ENCODE peak calls at places on chromosomes 12 and 14, in four cellular contexts. One of them, this sample, is unnamed.

GRCh38 chr14:103201801-103202200 is 78.5 kb downstream of the TNFAIP2 start:
- DNase-seq in hepatocyte: no peak
- DNase-seq in fibroblast of villous mesenchyme: no peak
- DNase-seq in effector memory CD4-positive, alpha-beta T cell: no peak
- DNase-seq in this sample: no peak

GRCh38 chr12:91381309-91381804 is 198.7 kb upstream of the DCN start:
- DNase-seq in fibroblast of villous mesenchyme: peak; percentile 89
- DNase-seq in hepatocyte: peak; percentile 84
- DNase-seq in effector memory CD4-positive, alpha-beta T cell: no peak
- DNase-seq in this sample: no peak

GRCh38 chr14:92971601-92972180 is 48.7 kb downstream of the CHGA start:
- DNase-seq in hepatocyte: no peak
- DNase-seq in effector memory CD4-positive, alpha-beta T cell: no peak
- DNase-seq in fibroblast of villous mesenchyme: no peak
- DNase-seq in this sample: no peak

GRCh38 chr12:127162902-127163301 is 1104.1 kb upstream of the TMEM132C start:
- DNase-seq in effector memory CD4-positive, alpha-beta T cell: no peak
- DNase-seq in hepatocyte: peak; percentile 41
- DNase-seq in fibroblast of villous mesenchyme: peak; percentile 45
- DNase-seq in this sample: no peak

GRCh38 chr14:73723411-73723798 is 9.2 kb upstream of the PNMA1 start:
- DNase-seq in fibroblast of villous mesenchyme: peak; percentile 65
- DNase-seq in effector memory CD4-positive, alpha-beta T cell: no peak
- DNase-seq in hepatocyte: no peak
- DNase-seq in this sample: no peak

GRCh38 chr14:58749066-58749669 is 111.4 kb downstream of the DACT1 start:
- DNase-seq in hepatocyte: peak; percentile 66
- DNase-seq in fibroblast of villous mesenchyme: peak; percentile 99
- DNase-seq in effector memory CD4-positive, alpha-beta T cell: no peak
- DNase-seq in this sample: no peak

GRCh38 chr14:103618999-103619398 is 10.0 kb upstream of the KLC1 start:
- DNase-seq in fibroblast of villous mesenchyme: no peak
- DNase-seq in effector memory CD4-positive, alpha-beta T cell: no peak
- DNase-seq in hepatocyte: no peak
- DNase-seq in this sample: no peak

GRCh38 chr14:87084908-87085307 is 908.1 kb downstream of the GALC start:
- DNase-seq in fibroblast of villous mesenchyme: no peak
- DNase-seq in effector memory CD4-positive, alpha-beta T cell: no peak
- DNase-seq in hepatocyte: no peak
- DNase-seq in this sample: no peak

GRCh38 chr14:33679025-33679424 is 271.8 kb downstream of the EGLN3 start:
- DNase-seq in hepatocyte: no peak
- DNase-seq in fibroblast of villous mesenchyme: no peak
- DNase-seq in effector memory CD4-positive, alpha-beta T cell: no peak
- DNase-seq in this sample: no peak

GRCh38 chr12:26195250-26195640 is at the start of gene SSPN:
- DNase-seq in fibroblast of villous mesenchyme: peak; percentile 54
- DNase-seq in effector memory CD4-positive, alpha-beta T cell: no peak
- DNase-seq in hepatocyte: peak; percentile 69
- DNase-seq in this sample: peak; percentile 7

GRCh38 chr12:102638777-102639176 is 158.4 kb upstream of the IGF1 start:
- DNase-seq in hepatocyte: no peak
- DNase-seq in effector memory CD4-positive, alpha-beta T cell: no peak
- DNase-seq in fibroblast of villous mesenchyme: peak; percentile 49
- DNase-seq in this sample: no peak

GRCh38 chr12:109458086-109458485 is 19.0 kb downstream of the KCTD10 start:
- DNase-seq in fibroblast of villous mesenchyme: peak; percentile 61
- DNase-seq in hepatocyte: no peak
- DNase-seq in effector memory CD4-positive, alpha-beta T cell: no peak
- DNase-seq in this sample: no peak

GRCh38 chr12:55850893-55851292 is 8.2 kb upstream of the MMP19 start:
- DNase-seq in effector memory CD4-positive, alpha-beta T cell: no peak
- DNase-seq in fibroblast of villous mesenchyme: peak; percentile 33
- DNase-seq in hepatocyte: no peak
- DNase-seq in this sample: no peak

GRCh38 chr12:109581856-109582255 is 8.3 kb downstream of the MVK start:
- DNase-seq in hepatocyte: no peak
- DNase-seq in fibroblast of villous mesenchyme: peak; percentile 51
- DNase-seq in effector memory CD4-positive, alpha-beta T cell: no peak
- DNase-seq in this sample: no peak

GRCh38 chr14:71121711-71122110 is 214.5 kb downstream of the PCNX1 start:
- DNase-seq in effector memory CD4-positive, alpha-beta T cell: no peak
- DNase-seq in hepatocyte: no peak
- DNase-seq in fibroblast of villous mesenchyme: no peak
- DNase-seq in this sample: no peak

GRCh38 chr12:118420673-118421072 is 44.3 kb downstream of the SUDS3 start:
- DNase-seq in fibroblast of villous mesenchyme: no peak
- DNase-seq in effector memory CD4-positive, alpha-beta T cell: no peak
- DNase-seq in hepatocyte: no peak
- DNase-seq in this sample: no peak
- H3K4me3 ChIP-seq in fibroblast of villous mesenchyme: no peak overlapping the region
- H3K4me3 ChIP-seq in effector memory CD4-positive, alpha-beta T cell: no peak overlapping the region
- H3K4me3 ChIP-seq in hepatocyte: no peak overlapping the region
- H3K4me3 ChIP-seq in this sample: no peak overlapping the region

GRCh38 chr12:124277394-124278222 is 17.3 kb upstream of the RFLNA start:
- DNase-seq in effector memory CD4-positive, alpha-beta T cell: no peak
- DNase-seq in hepatocyte: no peak
- DNase-seq in fibroblast of villous mesenchyme: no peak
- DNase-seq in this sample: no peak
- H3K4me3 ChIP-seq in effector memory CD4-positive, alpha-beta T cell: no peak overlapping the region
- H3K4me3 ChIP-seq in hepatocyte: no peak overlapping the region
- H3K4me3 ChIP-seq in fibroblast of villous mesenchyme: no peak overlapping the region
- H3K4me3 ChIP-seq in this sample: no peak overlapping the region

GRCh38 chr14:64732066-64732465 is 27.8 kb downstream of the PLEKHG3 start:
- DNase-seq in effector memory CD4-positive, alpha-beta T cell: no peak
- DNase-seq in hepatocyte: no peak
- DNase-seq in fibroblast of villous mesenchyme: no peak
- DNase-seq in this sample: no peak
- H3K4me3 ChIP-seq in effector memory CD4-positive, alpha-beta T cell: no peak overlapping the region
- H3K4me3 ChIP-seq in hepatocyte: no peak overlapping the region
- H3K4me3 ChIP-seq in fibroblast of villous mesenchyme: no peak overlapping the region
- H3K4me3 ChIP-seq in this sample: no peak overlapping the region

GRCh38 chr14:32472081-32472480 is 143.0 kb downstream of the AKAP6 start:
- DNase-seq in effector memory CD4-positive, alpha-beta T cell: no peak
- DNase-seq in hepatocyte: no peak
- DNase-seq in fibroblast of villous mesenchyme: no peak
- DNase-seq in this sample: no peak

GRCh38 chr14:32476532-32476931 is 147.4 kb downstream of the AKAP6 start:
- DNase-seq in effector memory CD4-positive, alpha-beta T cell: no peak
- DNase-seq in fibroblast of villous mesenchyme: no peak
- DNase-seq in hepatocyte: no peak
- DNase-seq in this sample: no peak

GRCh38 chr14:32472512-32473472 is 143.7 kb downstream of the AKAP6 start:
- DNase-seq in hepatocyte: no peak
- DNase-seq in fibroblast of villous mesenchyme: peak; percentile 38
- DNase-seq in effector memory CD4-positive, alpha-beta T cell: no peak
- DNase-seq in this sample: no peak

GRCh38 chr14:32471183-32471582 is 142.1 kb downstream of the AKAP6 start:
- DNase-seq in effector memory CD4-positive, alpha-beta T cell: no peak
- DNase-seq in fibroblast of villous mesenchyme: no peak
- DNase-seq in hepatocyte: no peak
- DNase-seq in this sample: no peak

GRCh38 chr14:32473476-32473875 is 144.4 kb downstream of the AKAP6 start:
- DNase-seq in fibroblast of villous mesenchyme: no peak
- DNase-seq in hepatocyte: peak; percentile 36
- DNase-seq in effector memory CD4-positive, alpha-beta T cell: no peak
- DNase-seq in this sample: no peak
- H3K4me3 ChIP-seq in fibroblast of villous mesenchyme: no peak overlapping the region
- H3K4me3 ChIP-seq in hepatocyte: no peak overlapping the region
- H3K4me3 ChIP-seq in effector memory CD4-positive, alpha-beta T cell: no peak overlapping the region
- H3K4me3 ChIP-seq in this sample: no peak overlapping the region

GRCh38 chr12:110932048-110932447 is 11.7 kb upstream of the MYL2 start:
- DNase-seq in hepatocyte: no peak
- DNase-seq in effector memory CD4-positive, alpha-beta T cell: no peak
- DNase-seq in fibroblast of villous mesenchyme: no peak
- DNase-seq in this sample: no peak
- H3K4me3 ChIP-seq in hepatocyte: no peak overlapping the region
- H3K4me3 ChIP-seq in effector memory CD4-positive, alpha-beta T cell: no peak overlapping the region
- H3K4me3 ChIP-seq in fibroblast of villous mesenchyme: no peak overlapping the region
- H3K4me3 ChIP-seq in this sample: no peak overlapping the region

GRCh38 chr12:49550853-49551252 is 12.0 kb downstream of the KCNH3 start:
- DNase-seq in fibroblast of villous mesenchyme: no peak
- DNase-seq in hepatocyte: no peak
- DNase-seq in effector memory CD4-positive, alpha-beta T cell: no peak
- DNase-seq in this sample: no peak

GRCh38 chr12:49548481-49548821 is 9.6 kb downstream of the KCNH3 start:
- DNase-seq in effector memory CD4-positive, alpha-beta T cell: no peak
- DNase-seq in hepatocyte: no peak
- DNase-seq in fibroblast of villous mesenchyme: no peak
- DNase-seq in this sample: no peak

GRCh38 chr12:49549735-49550710 is 11.2 kb downstream of the KCNH3 start:
- DNase-seq in effector memory CD4-positive, alpha-beta T cell: no peak
- DNase-seq in hepatocyte: no peak
- DNase-seq in fibroblast of villous mesenchyme: no peak
- DNase-seq in this sample: no peak

GRCh38 chr12:49547090-49547690 is 8.4 kb downstream of the KCNH3 start:
- DNase-seq in effector memory CD4-positive, alpha-beta T cell: no peak
- DNase-seq in hepatocyte: no peak
- DNase-seq in fibroblast of villous mesenchyme: no peak
- DNase-seq in this sample: no peak

DNA sequence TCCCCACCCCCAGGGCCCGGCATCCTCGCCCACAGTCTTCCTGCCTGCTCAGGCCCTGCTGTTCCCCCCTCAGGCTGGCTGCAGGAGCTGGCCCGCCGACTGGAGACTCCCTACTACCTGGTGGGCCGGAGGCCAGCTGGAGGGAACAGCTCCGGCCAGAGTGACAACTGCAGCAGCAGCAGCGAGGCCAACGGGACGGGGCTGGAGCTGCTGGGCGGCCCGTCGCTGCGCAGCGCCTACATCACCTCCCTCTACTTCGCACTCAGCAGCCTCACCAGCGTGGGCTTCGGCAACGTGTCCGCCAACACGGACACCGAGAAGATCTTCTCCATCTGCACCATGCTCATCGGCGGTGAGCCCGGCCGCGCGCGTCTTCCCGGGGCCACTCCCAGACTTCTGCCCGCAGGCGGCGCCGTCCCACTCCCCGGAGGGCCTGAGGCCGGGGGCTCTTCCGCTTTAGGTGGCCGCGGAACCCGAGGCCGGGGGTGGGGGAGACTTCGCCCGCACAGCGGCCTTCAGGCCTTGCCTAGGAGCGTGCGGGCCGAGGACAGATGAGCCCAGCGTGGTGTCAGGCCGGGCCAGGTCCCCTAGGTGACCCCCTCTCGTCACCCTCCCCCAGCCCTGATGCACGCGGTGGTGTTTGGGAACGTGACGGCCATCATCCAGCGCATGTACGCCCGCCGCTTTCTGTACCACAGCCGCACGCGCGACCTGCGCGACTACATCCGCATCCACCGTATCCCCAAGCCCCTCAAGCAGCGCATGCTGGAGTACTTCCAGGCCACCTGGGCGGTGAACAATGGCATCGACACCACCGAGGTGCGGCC is 10.2 kb downstream of the KCNH3 start:
- DNase-seq in fibroblast of villous mesenchyme: peak; percentile 17
- DNase-seq in effector memory CD4-positive, alpha-beta T cell: no peak
- DNase-seq in hepatocyte: peak; percentile 51
- DNase-seq in this sample: no peak
- H3K4me3 ChIP-seq in fibroblast of villous mesenchyme: peak overlapping the region; percentile 35
- H3K4me3 ChIP-seq in effector memory CD4-positive, alpha-beta T cell: no peak overlapping the region
- H3K4me3 ChIP-seq in hepatocyte: no peak overlapping the region
- H3K4me3 ChIP-seq in this sample: peak overlapping the region; percentile 36

GRCh38 chr12:47812797-47813490 is 6.8 kb downstream of the HDAC7 start:
- DNase-seq in effector memory CD4-positive, alpha-beta T cell: peak; percentile 84
- DNase-seq in hepatocyte: peak; percentile 96
- DNase-seq in fibroblast of villous mesenchyme: peak; percentile 87
- DNase-seq in this sample: no peak

GRCh38 chr12:47817272-47818006 is 2.3 kb downstream of the HDAC7 start:
- DNase-seq in effector memory CD4-positive, alpha-beta T cell: no peak
- DNase-seq in hepatocyte: peak; percentile 50
- DNase-seq in fibroblast of villous mesenchyme: no peak
- DNase-seq in this sample: no peak

GRCh38 chr12:47813491-47814196 is 6.1 kb downstream of the HDAC7 start:
- DNase-seq in hepatocyte: no peak
- DNase-seq in fibroblast of villous mesenchyme: peak; percentile 42
- DNase-seq in effector memory CD4-positive, alpha-beta T cell: no peak
- DNase-seq in this sample: no peak

GRCh38 chr12:47816646-47817271 is 2.9 kb downstream of the HDAC7 start:
- DNase-seq in hepatocyte: no peak
- DNase-seq in effector memory CD4-positive, alpha-beta T cell: no peak
- DNase-seq in fibroblast of villous mesenchyme: peak; percentile 48
- DNase-seq in this sample: no peak

GRCh38 chr12:47814539-47815170 is 5.0 kb downstream of the HDAC7 start:
- DNase-seq in fibroblast of villous mesenchyme: no peak
- DNase-seq in effector memory CD4-positive, alpha-beta T cell: no peak
- DNase-seq in hepatocyte: no peak
- DNase-seq in this sample: no peak
- H3K4me3 ChIP-seq in fibroblast of villous mesenchyme: no peak overlapping the region
- H3K4me3 ChIP-seq in effector memory CD4-positive, alpha-beta T cell: no peak overlapping the region
- H3K4me3 ChIP-seq in hepatocyte: no peak overlapping the region
- H3K4me3 ChIP-seq in this sample: no peak overlapping the region

This sample was measured in esophagus squamous epithelium.